ENCODE peak calls at places on chromosome 21, in five cellular contexts. X is NCI-H1048, J is fibroblast of the aortic adventitia, D is GM18507, E is hepatic stellate cell. O is an unnamed sample.

GRCh38 chr21:43269981-43270670 is 101.3 kb downstream of the CRYAA start:
- DNase-seq in X (no peak), J (no peak), D (no peak), E (no peak), O (no peak)

GRCh38 chr21:35648512-35648911 is 411.8 kb downstream of the SETD4 start:
- DNase-seq in X (no peak), J (no peak), D (no peak), E (no peak), O (no peak)

GRCh38 chr21:45631540-45631939 is 12.0 kb upstream of the PCBP3 start:
- DNase-seq in X (no peak), J (no peak), D (no peak), E (no peak), O (no peak)

GRCh38 chr21:39319814-39320332 is 6.4 kb upstream of the BRWD1 start:
- DNase-seq in X (no peak), J (peak), D (no peak), E (no peak), O (no peak)

GRCh38 chr21:41974752-41975053 is 20.9 kb upstream of the C2CD2 start:
- DNase-seq in X (no peak), J (no peak), D (no peak), E (no peak), O (no peak)

GRCh38 chr21:35737899-35738341 is 322.4 kb downstream of the SETD4 start:
- DNase-seq in X (no peak), J (peak), D (no peak), E (no peak), O (no peak)

GRCh38 chr21:19853709-19854575 is 1144.3 kb upstream of the NCAM2 start:
- DNase-seq in X (no peak), J (no peak), D (no peak), E (no peak), O (peak)

GRCh38 chr21:42830456-42831455 is 48.6 kb downstream of the WDR4 start:
- DNase-seq in X (no peak), J (no peak), D (no peak), E (no peak), O (no peak)

GRCh38 chr21:45957986-45958610 is 23.5 kb upstream of the COL6A1 start:
- DNase-seq in X (no peak), J (peak), D (no peak), E (peak), O (no peak)

GRCh38 chr21:30408782-30409494 is 13.1 kb downstream of the KRTAP13-1 start:
- DNase-seq in X (peak), J (peak), D (no peak), E (peak), O (peak)

GRCh38 chr21:45363921-45364463 is 41.0 kb upstream of the COL18A1 start:
- DNase-seq in X (no peak), J (peak), D (peak), E (peak), O (no peak)

GRCh38 chr21:38831526-38832467 is 26.1 kb downstream of the ETS2 start:
- DNase-seq in X (no peak), J (peak), D (peak), E (peak), O (no peak)

GRCh38 chr21:39020751-39021474 is 162.3 kb downstream of the PSMG1 start:
- DNase-seq in X (no peak), J (peak), D (no peak), E (peak), O (no peak)

GRCh38 chr21:33268736-33269441 is 2.7 kb downstream of the IL10RB start:
- DNase-seq in X (no peak), J (no peak), D (peak), E (no peak), O (no peak)

GRCh38 chr21:45421071-45421845 is 16.3 kb downstream of the COL18A1 start:
- DNase-seq in X (no peak), J (no peak), D (no peak), E (no peak), O (no peak)

GRCh38 chr21:38303300-38303699 is 46.5 kb downstream of the KCNJ15 start:
- DNase-seq in X (no peak), J (peak), D (no peak), E (peak), O (no peak)

GRCh38 chr21:46114963-46115362 is 17.1 kb downstream of the COL6A2 start:
- DNase-seq in X (no peak), J (no peak), D (no peak), E (no peak), O (no peak)

GRCh38 chr21:26845066-26845749 is at the start of gene ADAMTS1:
- DNase-seq in X (no peak), J (peak), D (no peak), E (peak), O (no peak)

GRCh38 chr21:45074048-45074817 is at the start of gene ADARB1:
- DNase-seq in X (peak), J (peak), D (peak), E (peak), O (no peak)

GRCh38 chr21:45336535-45336810 is 48.8 kb upstream of the POFUT2 start:
- DNase-seq in X (no peak), J (no peak), D (no peak), E (no peak), O (no peak)

GRCh38 chr21:32861871-32862270 is 90.3 kb upstream of the PAXBP1 start:
- DNase-seq in X (no peak), J (peak), D (no peak), E (no peak), O (no peak)

O was measured in SK-N-MC.